ENCODE peak calls at places on chromosomes 13 and 19, in four cellular contexts. One of them, this sample, is unnamed.

GRCh38 chr19:10315335-10316214 is at the start of gene FDX2:
- DNase-seq in GM12891: peak; percentile 96
- DNase-seq in H1: peak; percentile 97
- DNase-seq in K562: peak; percentile 89
- DNase-seq in this sample: peak; percentile 96

GRCh38 chr19:40280608-40281221 is 4.4 kb downstream of the AKT2 start:
- DNase-seq in H1: no peak
- DNase-seq in GM12891: no peak
- DNase-seq in K562: no peak
- DNase-seq in this sample: no peak

GRCh38 chr13:105798541-105798940 is 736.9 kb downstream of the EFNB2 start:
- DNase-seq in GM12891: no peak
- DNase-seq in K562: no peak
- DNase-seq in H1: no peak
- DNase-seq in this sample: no peak

GRCh38 chr13:112683581-112683980 is 6.3 kb upstream of the ATP11A start:
- DNase-seq in H1: peak; percentile 30
- DNase-seq in GM12891: no peak
- DNase-seq in K562: no peak
- DNase-seq in this sample: no peak

GRCh38 chr19:383922-384800 is 24.8 kb downstream of the C2CD4C start:
- DNase-seq in H1: peak; percentile 85
- DNase-seq in K562: no peak
- DNase-seq in GM12891: no peak
- DNase-seq in this sample: no peak

GRCh38 chr19:1122972-1123363 is 19.2 kb downstream of the GPX4 start:
- DNase-seq in K562: peak; percentile 99
- DNase-seq in H1: peak; percentile 100
- DNase-seq in GM12891: peak; percentile 98
- DNase-seq in this sample: peak; percentile 93

GRCh38 chr19:13441810-13442512 is 64.3 kb downstream of the CACNA1A start:
- DNase-seq in K562: peak; percentile 64
- DNase-seq in GM12891: peak; percentile 25
- DNase-seq in H1: peak; percentile 85
- DNase-seq in this sample: peak; percentile 29

GRCh38 chr19:10756791-10757190 is 38.9 kb downstream of the DNM2 start:
- DNase-seq in K562: no peak
- DNase-seq in H1: no peak
- DNase-seq in GM12891: no peak
- DNase-seq in this sample: no peak

GRCh38 chr13:30865131-30866009 is 40.7 kb upstream of the MEDAG start:
- DNase-seq in H1: peak; percentile 70
- DNase-seq in K562: peak; percentile 53
- DNase-seq in GM12891: peak; percentile 65
- DNase-seq in this sample: peak; percentile 42

GRCh38 chr19:7512400-7512851 is 3.5 kb upstream of the ZNF358 start:
- DNase-seq in H1: no peak
- DNase-seq in GM12891: no peak
- DNase-seq in K562: peak; percentile 71
- DNase-seq in this sample: no peak

GRCh38 chr13:34201050-34201913 is 383.3 kb downstream of the RFC3 start:
- DNase-seq in GM12891: no peak
- DNase-seq in H1: no peak
- DNase-seq in K562: no peak
- DNase-seq in this sample: no peak

GRCh38 chr19:18833849-18834643 is 2.3 kb downstream of the UPF1 start:
- DNase-seq in GM12891: no peak
- DNase-seq in H1: no peak
- DNase-seq in K562: no peak
- DNase-seq in this sample: no peak

GRCh38 chr13:19634129-19634740 is 776 bp downstream of the MPHOSPH8 start:
- DNase-seq in H1: no peak
- DNase-seq in K562: no peak
- DNase-seq in GM12891: no peak
- DNase-seq in this sample: no peak

GRCh38 chr13:71864981-71865857 is 1.8 kb downstream of the DACH1 start:
- DNase-seq in GM12891: no peak
- DNase-seq in H1: peak; percentile 69
- DNase-seq in K562: no peak
- DNase-seq in this sample: no peak

GRCh38 chr13:23790591-23791170 is 98.5 kb downstream of the MIPEP start:
- DNase-seq in H1: no peak
- DNase-seq in GM12891: no peak
- DNase-seq in K562: no peak
- DNase-seq in this sample: no peak

GRCh38 chr13:28466151-28466550 is 28.8 kb downstream of the FLT1 start:
- DNase-seq in K562: no peak
- DNase-seq in GM12891: no peak
- DNase-seq in H1: no peak
- DNase-seq in this sample: no peak

GRCh38 chr19:17931532-17932191 is 1.2 kb upstream of the CCDC124 start:
- DNase-seq in GM12891: no peak
- DNase-seq in H1: peak; percentile 75
- DNase-seq in K562: peak; percentile 32
- DNase-seq in this sample: no peak

GRCh38 chr19:288911-289310 is 2.3 kb downstream of the PLPP2 start:
- DNase-seq in GM12891: peak; percentile 7
- DNase-seq in K562: no peak
- DNase-seq in H1: no peak
- DNase-seq in this sample: no peak

GRCh38 chr13:42832341-42833153 is 51.2 kb downstream of the FAM216B start:
- DNase-seq in GM12891: no peak
- DNase-seq in K562: no peak
- DNase-seq in H1: no peak
- DNase-seq in this sample: no peak

GRCh38 chr13:114115796-114116195 is 16.6 kb downstream of the RASA3 start:
- DNase-seq in H1: no peak
- DNase-seq in GM12891: no peak
- DNase-seq in K562: no peak
- DNase-seq in this sample: no peak

GRCh38 chr13:42333613-42334328 is 61.8 kb downstream of the AKAP11 start:
- DNase-seq in GM12891: no peak
- DNase-seq in K562: peak; percentile 11
- DNase-seq in H1: peak; percentile 59
- DNase-seq in this sample: no peak

GRCh38 chr13:99307648-99308339 is 595 bp upstream of the GPR183 start:
- DNase-seq in K562: peak; percentile 48
- DNase-seq in H1: no peak
- DNase-seq in GM12891: no peak
- DNase-seq in this sample: no peak

GRCh38 chr19:35963514-35963913 is 27.3 kb downstream of the LRFN3 start:
- DNase-seq in GM12891: no peak
- DNase-seq in H1: peak; percentile 88
- DNase-seq in K562: peak; percentile 47
- DNase-seq in this sample: no peak

GRCh38 chr19:38877781-38878574 is at the start of gene RINL:
- DNase-seq in H1: no peak
- DNase-seq in GM12891: peak; percentile 84
- DNase-seq in K562: peak; percentile 55
- DNase-seq in this sample: peak; percentile 83

GRCh38 chr13:83824120-83824519 is 58.2 kb downstream of the SLITRK1 start:
- DNase-seq in K562: no peak
- DNase-seq in GM12891: no peak
- DNase-seq in H1: no peak
- DNase-seq in this sample: no peak

GRCh38 chr19:1223018-1223855 is 14.6 kb downstream of the CBARP start:
- DNase-seq in H1: peak; percentile 80
- DNase-seq in K562: no peak
- DNase-seq in GM12891: peak; percentile 88
- DNase-seq in this sample: peak; percentile 80

GRCh38 chr19:5292843-5293606 is 47.6 kb downstream of the PTPRS start:
- DNase-seq in GM12891: peak; percentile 86
- DNase-seq in H1: no peak
- DNase-seq in K562: peak; percentile 97
- DNase-seq in this sample: peak; percentile 85

GRCh38 chr19:1089891-1090290 is 5.3 kb downstream of the POLR2E start:
- DNase-seq in H1: no peak
- DNase-seq in GM12891: no peak
- DNase-seq in K562: no peak
- DNase-seq in this sample: no peak

GRCh38 chr13:97743946-97744345 is 209.5 kb upstream of the IPO5 start:
- DNase-seq in GM12891: no peak
- DNase-seq in K562: no peak
- DNase-seq in H1: no peak
- DNase-seq in this sample: no peak

GRCh38 chr13:59493436-59493965 is 670.2 kb downstream of the DIAPH3 start:
- DNase-seq in GM12891: no peak
- DNase-seq in K562: no peak
- DNase-seq in H1: no peak
- DNase-seq in this sample: no peak

GRCh38 chr19:54247106-54247930 is 4.7 kb upstream of the LILRA6 start:
- DNase-seq in GM12891: no peak
- DNase-seq in H1: no peak
- DNase-seq in K562: no peak
- DNase-seq in this sample: no peak

GRCh38 chr13:99265162-99265822 is 7.1 kb upstream of the GPR18 start:
- DNase-seq in K562: no peak
- DNase-seq in H1: no peak
- DNase-seq in GM12891: no peak
- DNase-seq in this sample: no peak

GRCh38 chr19:17389957-17390664 is 3.9 kb downstream of the CCDC194 start:
- DNase-seq in H1: no peak
- DNase-seq in GM12891: no peak
- DNase-seq in K562: peak; percentile 31
- DNase-seq in this sample: no peak

GRCh38 chr13:102089177-102089576 is 312.7 kb downstream of the FGF14 start:
- DNase-seq in K562: no peak
- DNase-seq in H1: no peak
- DNase-seq in GM12891: no peak
- DNase-seq in this sample: no peak
- TF ChIP-seq TAF1 in K562: no peak
- TF ChIP-seq TAF1 in H1: no peak
- TF ChIP-seq TAF1 in GM12891: no peak
- TF ChIP-seq TAF1 in this sample: no peak

GRCh38 chr19:46962030-46962570 is 57.5 kb upstream of the NPAS1 start:
- DNase-seq in GM12891: no peak
- DNase-seq in H1: no peak
- DNase-seq in K562: no peak
- DNase-seq in this sample: no peak
- TF ChIP-seq TAF1 in GM12891: no peak
- TF ChIP-seq TAF1 in H1: no peak
- TF ChIP-seq TAF1 in K562: no peak
- TF ChIP-seq TAF1 in this sample: no peak

GRCh38 chr13:67416047-67416925 is 186.2 kb upstream of the PCDH9 start:
- DNase-seq in H1: peak; percentile 84
- DNase-seq in K562: peak; percentile 13
- DNase-seq in GM12891: no peak
- DNase-seq in this sample: no peak
- TF ChIP-seq TAF1 in H1: no peak
- TF ChIP-seq TAF1 in K562: no peak
- TF ChIP-seq TAF1 in GM12891: no peak
- TF ChIP-seq TAF1 in this sample: no peak

GRCh38 chr19:15506074-15506565 is 2.2 kb upstream of the CYP4F22 start:
- DNase-seq in H1: no peak
- DNase-seq in GM12891: no peak
- DNase-seq in K562: no peak
- DNase-seq in this sample: no peak
- TF ChIP-seq TAF1 in H1: no peak
- TF ChIP-seq TAF1 in GM12891: no peak
- TF ChIP-seq TAF1 in K562: no peak
- TF ChIP-seq TAF1 in this sample: no peak

DNA sequence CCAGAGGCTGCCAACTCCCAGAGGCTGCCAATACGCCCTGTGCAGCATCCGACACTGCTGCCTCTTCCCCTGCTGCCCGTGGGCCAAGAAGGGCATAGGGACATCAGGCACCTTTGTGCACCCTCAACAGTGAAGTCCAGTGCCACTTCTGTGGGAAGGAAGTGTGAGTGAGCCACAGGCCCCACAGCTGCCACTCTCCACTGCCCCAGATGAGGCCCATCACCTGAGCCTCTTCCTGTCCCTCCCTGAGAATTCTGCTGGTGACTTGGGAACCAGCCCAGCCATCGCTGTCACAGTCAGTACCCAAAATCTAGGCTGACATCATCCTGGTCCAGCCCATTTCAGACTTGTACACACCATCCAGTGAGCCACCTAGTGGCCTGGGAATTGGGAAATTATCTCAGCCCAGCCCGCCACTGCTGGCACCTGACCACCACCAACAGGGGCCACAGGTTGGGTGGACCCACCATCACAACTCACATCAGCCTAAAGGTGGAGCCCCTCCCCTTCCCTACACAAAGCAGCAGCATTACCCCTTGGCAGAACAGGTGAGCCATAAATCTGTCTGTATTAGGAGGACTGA is 733.9 kb upstream of the KLHL1 start:
- DNase-seq in K562: no peak
- DNase-seq in H1: no peak
- DNase-seq in GM12891: no peak
- DNase-seq in this sample: no peak
- TF ChIP-seq TAF1 in K562: no peak
- TF ChIP-seq TAF1 in H1: no peak
- TF ChIP-seq TAF1 in GM12891: no peak
- TF ChIP-seq TAF1 in this sample: no peak

GRCh38 chr19:42440357-42441046 is 2.2 kb downstream of the CXCL17 start:
- DNase-seq in GM12891: peak; percentile 46
- DNase-seq in K562: peak; percentile 81
- DNase-seq in H1: peak; percentile 93
- DNase-seq in this sample: peak; percentile 52
- TF ChIP-seq TAF1 in GM12891: no peak
- TF ChIP-seq TAF1 in K562: no peak
- TF ChIP-seq TAF1 in H1: no peak
- TF ChIP-seq TAF1 in this sample: no peak

GRCh38 chr13:46553521-46553885 is 533 bp downstream of the LRCH1 start:
- DNase-seq in H1: peak; percentile 73
- DNase-seq in K562: peak; percentile 15
- DNase-seq in GM12891: no peak
- DNase-seq in this sample: no peak
- TF ChIP-seq TAF1 in H1: no peak
- TF ChIP-seq TAF1 in K562: no peak
- TF ChIP-seq TAF1 in GM12891: no peak
- TF ChIP-seq TAF1 in this sample: no peak